ENCODE peak calls at places on chromosomes 6 and 20, in four cellular contexts. One of them, this sample, is unnamed.

GRCh38 chr6:34598725-34599124 is 42.6 kb upstream of the SPDEF start:
- DNase-seq in HepG2: no peak
- DNase-seq in K562: no peak
- DNase-seq in HCT116: no peak
- DNase-seq in this sample: no peak

GRCh38 chr6:155154158-155154830 is 109.5 kb upstream of the CLDN20 start:
- DNase-seq in K562: peak
- DNase-seq in HCT116: no peak
- DNase-seq in HepG2: peak
- DNase-seq in this sample: no peak

GRCh38 chr20:11882651-11883050 is 35.0 kb upstream of the BTBD3 start:
- DNase-seq in HepG2: no peak
- DNase-seq in K562: no peak
- DNase-seq in HCT116: no peak
- DNase-seq in this sample: no peak

GRCh38 chr6:40409143-40409542 is 178.0 kb downstream of the LRFN2 start:
- DNase-seq in K562: no peak
- DNase-seq in HepG2: no peak
- DNase-seq in HCT116: no peak
- DNase-seq in this sample: no peak

GRCh38 chr6:61977951-61978350 is 308.1 kb downstream of the KHDRBS2 start:
- DNase-seq in HepG2: no peak
- DNase-seq in K562: no peak
- DNase-seq in HCT116: no peak
- DNase-seq in this sample: no peak

GRCh38 chr6:34512738-34513115 is 43.4 kb downstream of the SPDEF start:
- DNase-seq in K562: no peak
- DNase-seq in HCT116: no peak
- DNase-seq in HepG2: no peak
- DNase-seq in this sample: no peak

GRCh38 chr20:33282991-33283555 is at the start of gene BPIFB1:
- DNase-seq in K562: no peak
- DNase-seq in HepG2: peak
- DNase-seq in HCT116: no peak
- DNase-seq in this sample: no peak

GRCh38 chr20:47727170-47727880 is 58.0 kb downstream of the SULF2 start:
- DNase-seq in K562: no peak
- DNase-seq in HepG2: no peak
- DNase-seq in HCT116: no peak
- DNase-seq in this sample: no peak

GRCh38 chr6:127902933-127903332 is 2.1 kb upstream of the THEMIS start:
- DNase-seq in K562: no peak
- DNase-seq in HepG2: no peak
- DNase-seq in HCT116: no peak
- DNase-seq in this sample: no peak

GRCh38 chr6:45326698-45327417 is 1.3 kb upstream of the RUNX2 start:
- DNase-seq in HCT116: no peak
- DNase-seq in HepG2: no peak
- DNase-seq in K562: no peak
- DNase-seq in this sample: no peak

GRCh38 chr20:35171753-35172433 is at the start of gene PROCR:
- DNase-seq in HCT116: peak
- DNase-seq in HepG2: no peak
- DNase-seq in K562: peak
- DNase-seq in this sample: peak

GRCh38 chr6:33851959-33852358 is 48.2 kb upstream of the MLN start:
- DNase-seq in HepG2: peak
- DNase-seq in K562: peak
- DNase-seq in HCT116: peak
- DNase-seq in this sample: no peak

GRCh38 chr6:137903274-137903932 is 36.3 kb downstream of the TNFAIP3 start:
- DNase-seq in HCT116: no peak
- DNase-seq in K562: peak
- DNase-seq in HepG2: no peak
- DNase-seq in this sample: no peak

GRCh38 chr20:60589624-60590023 is 631.4 kb downstream of the CDH26 start:
- DNase-seq in K562: peak
- DNase-seq in HCT116: no peak
- DNase-seq in HepG2: no peak
- DNase-seq in this sample: no peak

GRCh38 chr6:161618816-161619454 is 345.1 kb upstream of the AGPAT4 start:
- DNase-seq in K562: peak
- DNase-seq in HepG2: peak
- DNase-seq in HCT116: peak
- DNase-seq in this sample: peak

GRCh38 chr6:52497652-52498408 is 77.7 kb downstream of the EFHC1 start:
- DNase-seq in HCT116: no peak
- DNase-seq in K562: no peak
- DNase-seq in HepG2: no peak
- DNase-seq in this sample: no peak

GRCh38 chr6:23081701-23082100 is 512.3 kb downstream of the HDGFL1 start:
- DNase-seq in K562: no peak
- DNase-seq in HepG2: no peak
- DNase-seq in HCT116: no peak
- DNase-seq in this sample: no peak

GRCh38 chr6:152124432-152125074 is 317.1 kb downstream of the ESR1 start:
- DNase-seq in K562: peak
- DNase-seq in HepG2: peak
- DNase-seq in HCT116: peak
- DNase-seq in this sample: peak

GRCh38 chr6:48983377-48983776 is 479.7 kb downstream of the MMUT start:
- DNase-seq in HCT116: no peak
- DNase-seq in HepG2: no peak
- DNase-seq in K562: no peak
- DNase-seq in this sample: no peak

GRCh38 chr20:34985439-34986310 is 30.0 kb downstream of the MYH7B start:
- DNase-seq in HepG2: no peak
- DNase-seq in HCT116: no peak
- DNase-seq in K562: no peak
- DNase-seq in this sample: no peak

GRCh38 chr6:69816569-69816968 is 19.8 kb upstream of the LMBRD1 start:
- DNase-seq in HCT116: no peak
- DNase-seq in HepG2: no peak
- DNase-seq in K562: no peak
- DNase-seq in this sample: no peak

GRCh38 chr6:108113557-108114519 is 39.3 kb upstream of the OSTM1 start:
- DNase-seq in K562: peak
- DNase-seq in HCT116: peak
- DNase-seq in HepG2: peak
- DNase-seq in this sample: no peak

GRCh38 chr6:98678481-98678880 is 155.9 kb upstream of the POU3F2 start:
- DNase-seq in K562: no peak
- DNase-seq in HCT116: no peak
- DNase-seq in HepG2: no peak
- DNase-seq in this sample: no peak

GRCh38 chr6:37131960-37132253 is 38.0 kb upstream of the PIM1 start:
- DNase-seq in HepG2: no peak
- DNase-seq in K562: no peak
- DNase-seq in HCT116: no peak
- DNase-seq in this sample: no peak

GRCh38 chr6:7242835-7243187 is 70.2 kb downstream of the SSR1 start:
- DNase-seq in K562: no peak
- DNase-seq in HepG2: no peak
- DNase-seq in HCT116: no peak
- DNase-seq in this sample: no peak

GRCh38 chr6:85641916-85642773 is 541 bp downstream of the SYNCRIP start:
- DNase-seq in K562: peak
- DNase-seq in HCT116: no peak
- DNase-seq in HepG2: peak
- DNase-seq in this sample: no peak

GRCh38 chr6:72363844-72364740 is 257.8 kb upstream of the KCNQ5 start:
- DNase-seq in HCT116: no peak
- DNase-seq in K562: no peak
- DNase-seq in HepG2: no peak
- DNase-seq in this sample: peak

GRCh38 chr6:21053612-21054011 is 519.4 kb downstream of the CDKAL1 start:
- DNase-seq in K562: no peak
- DNase-seq in HCT116: no peak
- DNase-seq in HepG2: no peak
- DNase-seq in this sample: no peak

GRCh38 chr6:17381429-17382147 is 11.8 kb upstream of the CAP2 start:
- DNase-seq in HCT116: no peak
- DNase-seq in HepG2: no peak
- DNase-seq in K562: no peak
- DNase-seq in this sample: no peak

GRCh38 chr6:134432036-134432435 is 114.1 kb upstream of the SGK1 start:
- DNase-seq in K562: no peak
- DNase-seq in HCT116: no peak
- DNase-seq in HepG2: no peak
- DNase-seq in this sample: no peak

GRCh38 chr6:36610576-36611336 is 16.6 kb downstream of the SRSF3 start:
- DNase-seq in K562: no peak
- DNase-seq in HepG2: no peak
- DNase-seq in HCT116: no peak
- DNase-seq in this sample: no peak

DNA sequence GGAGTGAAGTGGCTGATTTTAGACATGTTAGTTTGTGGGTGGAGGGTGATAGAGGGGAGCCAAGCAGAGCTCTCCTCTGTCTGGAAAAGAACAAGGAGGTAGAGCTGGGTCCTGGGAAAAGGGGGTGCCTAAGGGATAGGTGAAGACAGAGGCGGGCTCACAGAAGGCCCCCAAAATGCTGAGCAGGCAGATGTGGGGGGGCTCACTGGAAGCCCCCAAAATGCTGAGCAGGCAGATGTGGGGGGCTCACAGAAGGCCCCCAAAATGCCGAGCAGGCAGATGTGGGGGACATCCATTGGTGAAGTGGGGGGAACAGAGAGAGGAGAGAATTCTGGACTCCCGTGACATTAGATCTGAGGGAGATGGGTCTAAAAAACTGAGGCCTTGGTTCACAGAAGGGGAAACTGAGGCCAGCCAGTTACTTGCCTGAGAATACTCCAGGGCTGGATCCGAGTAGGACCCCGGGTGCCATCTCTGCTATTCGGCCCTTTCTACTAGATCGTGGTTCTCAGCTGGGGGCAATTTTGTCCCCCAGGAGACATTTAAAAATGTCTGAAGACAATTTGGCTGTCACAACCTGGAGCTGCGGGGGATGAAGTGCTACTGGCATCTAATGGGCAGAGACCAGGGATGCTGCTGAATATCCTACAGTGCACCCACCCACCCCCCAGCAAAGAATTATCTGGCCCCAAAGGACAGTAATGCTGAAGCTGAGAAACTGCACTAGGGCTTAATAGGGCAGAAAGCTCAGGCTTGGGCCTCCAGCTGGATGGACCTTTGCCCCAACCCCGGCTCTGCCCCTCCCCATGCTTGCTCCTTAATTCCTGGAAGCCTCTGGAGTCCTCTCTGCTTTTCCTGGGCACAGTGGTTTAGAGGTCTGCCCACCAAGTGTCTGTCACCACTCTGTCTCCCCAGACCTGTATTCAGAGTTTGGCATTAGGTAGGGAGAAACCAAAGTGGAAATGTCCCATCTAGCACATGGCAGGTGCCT is 2.1 kb downstream of the LPIN3 start:
- DNase-seq in HepG2: no peak
- DNase-seq in HCT116: no peak
- DNase-seq in K562: no peak
- DNase-seq in this sample: no peak
- H3K4me3 ChIP-seq in HepG2: no peak
- H3K4me3 ChIP-seq in HCT116: no peak
- H3K4me3 ChIP-seq in K562: no peak
- H3K4me3 ChIP-seq in this sample: no peak

GRCh38 chr20:44701116-44701865 is 13.9 kb upstream of the CCN5 start:
- DNase-seq in HCT116: no peak
- DNase-seq in HepG2: peak
- DNase-seq in K562: no peak
- DNase-seq in this sample: no peak
- H3K27ac ChIP-seq in HCT116: no peak
- H3K27ac ChIP-seq in HepG2: no peak
- H3K27ac ChIP-seq in K562: no peak
- H3K27ac ChIP-seq in this sample: peak

DNA sequence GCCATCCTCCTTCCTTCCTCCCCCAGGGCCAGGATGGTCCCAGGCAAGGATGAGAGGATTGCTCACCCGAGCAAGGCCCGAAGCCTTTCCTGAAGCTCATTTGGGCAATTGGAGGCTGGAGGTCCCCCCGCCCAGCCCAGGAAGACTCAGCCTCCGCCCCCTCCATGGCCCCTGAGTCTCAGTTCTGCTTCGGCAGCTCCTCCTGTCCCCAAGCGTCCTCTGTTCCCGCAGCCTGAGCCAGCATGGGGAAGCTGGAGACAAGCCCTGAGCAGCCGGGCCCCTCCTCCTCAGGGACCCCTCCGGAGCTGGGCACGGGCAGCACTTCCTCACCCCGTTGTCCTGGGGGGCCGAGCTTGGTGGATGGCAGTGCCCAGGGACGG is 26.0 kb downstream of the SLC17A9 start:
- DNase-seq in HepG2: no peak
- DNase-seq in HCT116: no peak
- DNase-seq in K562: no peak
- DNase-seq in this sample: no peak
- TF ChIP-seq TCF7L2 in HepG2: no peak
- TF ChIP-seq TCF7L2 in HCT116: no peak
- TF ChIP-seq TCF7L2 in K562: no peak
- TF ChIP-seq TCF7L2 in this sample: no peak

GRCh38 chr6:148501178-148501590 is 158.5 kb downstream of the SASH1 start:
- DNase-seq in HCT116: peak
- DNase-seq in HepG2: no peak
- DNase-seq in K562: no peak
- DNase-seq in this sample: no peak
- H3K4me3 ChIP-seq in HCT116: no peak
- H3K4me3 ChIP-seq in HepG2: no peak
- H3K4me3 ChIP-seq in K562: no peak
- H3K4me3 ChIP-seq in this sample: no peak

GRCh38 chr20:25532971-25533391 is 52.4 kb downstream of the NINL start:
- DNase-seq in HepG2: no peak
- DNase-seq in HCT116: no peak
- DNase-seq in K562: no peak
- DNase-seq in this sample: no peak

GRCh38 chr20:25534845-25535244 is 50.5 kb downstream of the NINL start:
- DNase-seq in HCT116: no peak
- DNase-seq in HepG2: no peak
- DNase-seq in K562: no peak
- DNase-seq in this sample: no peak

GRCh38 chr20:25533920-25534700 is 51.2 kb downstream of the NINL start:
- DNase-seq in HepG2: no peak
- DNase-seq in K562: no peak
- DNase-seq in HCT116: no peak
- DNase-seq in this sample: no peak

GRCh38 chr20:25529295-25529951 is 55.9 kb downstream of the NINL start:
- DNase-seq in K562: no peak
- DNase-seq in HCT116: no peak
- DNase-seq in HepG2: no peak
- DNase-seq in this sample: no peak

GRCh38 chr20:25532015-25532751 is 53.1 kb downstream of the NINL start:
- DNase-seq in K562: no peak
- DNase-seq in HCT116: no peak
- DNase-seq in HepG2: peak
- DNase-seq in this sample: no peak
- H3K27ac ChIP-seq in K562: no peak
- H3K27ac ChIP-seq in HCT116: no peak
- H3K27ac ChIP-seq in HepG2: no peak
- H3K27ac ChIP-seq in this sample: no peak

GRCh38 chr6:89433637-89434499 is 916 bp downstream of the ANKRD6 start:
- DNase-seq in HepG2: no peak
- DNase-seq in K562: peak
- DNase-seq in HCT116: no peak
- DNase-seq in this sample: no peak
- TF ChIP-seq TCF7L2 in HepG2: no peak
- TF ChIP-seq TCF7L2 in K562: no peak
- TF ChIP-seq TCF7L2 in HCT116: no peak
- TF ChIP-seq TCF7L2 in this sample: no peak